ENCODE peak calls at places on chromosomes 2 and 18, in four cellular contexts. F is ureter, Q is EH, S is posterior cingulate gyrus. Y is an unnamed sample.

GRCh38 chr2:95053543-95053942 is 28.0 kb downstream of the MAL start:
- DNase-seq in F (no peak), Q (no peak), S (no peak), Y (peak)

GRCh38 chr2:10584843-10585475 is 104.8 kb downstream of the NOL10 start:
- DNase-seq in F (no peak), Q (peak), S (no peak), Y (peak)

GRCh38 chr2:23529659-23530058 is 144.7 kb downstream of the KLHL29 start:
- DNase-seq in F (no peak), Q (no peak), S (no peak), Y (no peak)

GRCh38 chr2:128323501-128323931 is 4.8 kb upstream of the HS6ST1 start:
- DNase-seq in F (peak), Q (no peak), S (no peak), Y (no peak)

GRCh38 chr2:28199995-28200394 is 192.7 kb upstream of the FOSL2 start:
- DNase-seq in F (no peak), Q (peak), S (no peak), Y (no peak)

GRCh38 chr18:49560277-49561126 is 1.4 kb upstream of the LIPG start:
- DNase-seq in F (no peak), Q (no peak), S (no peak), Y (peak)

GRCh38 chr2:203689424-203690109 is 16.9 kb upstream of the CD28 start:
- DNase-seq in F (no peak), Q (no peak), S (no peak), Y (no peak)

GRCh38 chr2:116490511-116491145 is 1323.9 kb upstream of the DDX18 start:
- DNase-seq in F (no peak), Q (no peak), S (no peak), Y (no peak)

GRCh38 chr2:120470041-120470716 is 124.2 kb downstream of the INHBB start:
- DNase-seq in F (peak), Q (peak), S (no peak), Y (no peak)

GRCh38 chr2:137123241-137123640 is 357.9 kb downstream of the THSD7B start:
- DNase-seq in F (no peak), Q (peak), S (no peak), Y (no peak)

GRCh38 chr2:6823111-6823510 is 42.6 kb downstream of the CMPK2 start:
- DNase-seq in F (no peak), Q (peak), S (no peak), Y (no peak)

GRCh38 chr2:15275341-15275740 is 285.8 kb downstream of the NBAS start:
- DNase-seq in F (no peak), Q (no peak), S (no peak), Y (no peak)

GRCh38 chr2:218781691-218782528 is at the start of gene CYP27A1:
- DNase-seq in F (peak), Q (peak), S (peak), Y (peak)

GRCh38 chr2:237909801-237910475 is 50.5 kb downstream of the RAMP1 start:
- DNase-seq in F (peak), Q (no peak), S (no peak), Y (no peak)

GRCh38 chr18:2510416-2510815 is 60.9 kb downstream of the METTL4 start:
- DNase-seq in F (no peak), Q (no peak), S (no peak), Y (no peak)

GRCh38 chr2:150100311-150100710 is 387.2 kb downstream of the RND3 start:
- DNase-seq in F (no peak), Q (no peak), S (no peak), Y (no peak)

GRCh38 chr18:75958683-75959082 is 531.2 kb upstream of the SMIM21 start:
- DNase-seq in F (no peak), Q (no peak), S (no peak), Y (no peak)

GRCh38 chr18:23658296-23658695 is 4.4 kb downstream of the ANKRD29 start:
- DNase-seq in F (no peak), Q (peak), S (no peak), Y (no peak)

GRCh38 chr2:19860022-19860421 is 41.8 kb downstream of the TTC32 start:
- DNase-seq in F (peak), Q (no peak), S (no peak), Y (no peak)

GRCh38 chr2:56185582-56186046 is 1.8 kb downstream of the CCDC85A start:
- DNase-seq in F (no peak), Q (peak), S (no peak), Y (no peak)

GRCh38 chr2:19073522-19073921 is 284.9 kb downstream of the OSR1 start:
- DNase-seq in F (peak), Q (peak), S (no peak), Y (peak)

GRCh38 chr2:24972315-24972958 is 682 bp upstream of the DNAJC27 start:
- DNase-seq in F (no peak), Q (peak), S (no peak), Y (peak)

GRCh38 chr2:46863895-46864294 is 51.7 kb downstream of the MCFD2 start:
- DNase-seq in F (no peak), Q (no peak), S (no peak), Y (no peak)

GRCh38 chr2:180562378-180562777 is 418.0 kb upstream of the UBE2E3 start:
- DNase-seq in F (no peak), Q (no peak), S (no peak), Y (no peak)

GRCh38 chr18:9108911-9109310 is 6.4 kb downstream of the NDUFV2 start:
- DNase-seq in F (no peak), Q (no peak), S (no peak), Y (no peak)

GRCh38 chr2:55054076-55054475 is 3.8 kb upstream of the RTN4 start:
- DNase-seq in F (no peak), Q (no peak), S (no peak), Y (no peak)

GRCh38 chr18:924987-925386 is 20.3 kb downstream of the ADCYAP1 start:
- DNase-seq in F (no peak), Q (no peak), S (no peak), Y (no peak)

GRCh38 chr2:24016376-24016761 is 6.5 kb downstream of the MFSD2B start:
- DNase-seq in F (no peak), Q (peak), S (no peak), Y (no peak)

GRCh38 chr2:147628971-147629421 is 215.8 kb upstream of the ACVR2A start:
- DNase-seq in F (no peak), Q (peak), S (no peak), Y (no peak)

GRCh38 chr2:84338069-84338468 is 121.0 kb downstream of the SUCLG1 start:
- DNase-seq in F (no peak), Q (peak), S (no peak), Y (no peak)

GRCh38 chr2:55553321-55553720 is 33.8 kb downstream of the CFAP36 start:
- DNase-seq in F (no peak), Q (no peak), S (no peak), Y (no peak)

GRCh38 chr2:241095594-241096290 is 6.3 kb downstream of the MTERF4 start:
- DNase-seq in F (no peak), Q (no peak), S (no peak), Y (no peak)

GRCh38 chr18:44729631-44730101 is 49.0 kb downstream of the SETBP1 start:
- DNase-seq in F (no peak), Q (peak), S (no peak), Y (no peak)

Y was measured in HT-29.